ENCODE peak calls at places on chromosome 21, in nine cellular contexts. D, L, I, X, W, O, P, E and Y are unnamed samples.

GRCh38 chr21:41750051-41750450 is 16.8 kb downstream of the RIPK4 start:
- DNase-seq in I (no peak), L (no peak), X (no peak), D (no peak), O (no peak), P (no peak), E (no peak), W (no peak), Y (no peak)

GRCh38 chr21:27333091-27333490 is 366.2 kb upstream of the ADAMTS5 start:
- DNase-seq in X (no peak), P (no peak), I (no peak), D (no peak), W (no peak), L (no peak), E (no peak), O (no peak), Y (no peak)

GRCh38 chr21:38596264-38597042 is 98.2 kb upstream of the ERG start:
- DNase-seq in D (no peak), L (no peak), E (no peak), O (no peak), X (no peak), W (no peak), I (no peak), P (no peak), Y (no peak)

GRCh38 chr21:35252831-35253230 is 203.7 kb upstream of the RUNX1 start:
- DNase-seq in I (no peak), D (no peak), X (no peak), L (no peak), E (no peak), W (no peak), P (no peak), O (no peak), Y (no peak)

GRCh38 chr21:29656504-29657227 is 283.1 kb downstream of the GRIK1 start:
- DNase-seq in D (no peak), I (peak), W (peak), O (no peak), E (no peak), P (no peak), L (no peak), X (no peak), Y (no peak)

GRCh38 chr21:23874271-23874670 is 1733.0 kb downstream of the MRPL39 start:
- DNase-seq in D (no peak), W (no peak), E (no peak), L (no peak), O (no peak), I (no peak), P (no peak), X (no peak), Y (no peak)

GRCh38 chr21:31862078-31862477 is 10.7 kb upstream of the HUNK start:
- DNase-seq in O (peak), X (no peak), W (no peak), P (no peak), E (no peak), I (no peak), D (no peak), L (no peak), Y (no peak)

GRCh38 chr21:41164981-41165650 is 2.8 kb upstream of the BACE2 start:
- DNase-seq in L (peak), X (no peak), I (no peak), O (no peak), W (no peak), D (peak), E (no peak), P (peak), Y (peak)

GRCh38 chr21:33848252-33848953 is 67.2 kb downstream of the ATP5PO start:
- DNase-seq in W (no peak), L (no peak), X (no peak), D (no peak), P (peak), O (no peak), I (no peak), E (no peak), Y (no peak)

GRCh38 chr21:25565272-25566199 is 41.7 kb downstream of the MRPL39 start:
- DNase-seq in O (no peak), W (no peak), I (no peak), E (no peak), X (no peak), L (no peak), D (no peak), P (no peak), Y (no peak)

GRCh38 chr21:41500354-41500753 is 7.6 kb downstream of the TMPRSS2 start:
- DNase-seq in D (no peak), L (no peak), O (no peak), E (no peak), X (no peak), I (no peak), W (no peak), P (no peak), Y (no peak)

GRCh38 chr21:41763398-41763931 is 3.4 kb downstream of the RIPK4 start:
- DNase-seq in D (no peak), O (no peak), W (no peak), E (no peak), I (no peak), P (no peak), X (no peak), L (no peak), Y (peak)

DNA sequence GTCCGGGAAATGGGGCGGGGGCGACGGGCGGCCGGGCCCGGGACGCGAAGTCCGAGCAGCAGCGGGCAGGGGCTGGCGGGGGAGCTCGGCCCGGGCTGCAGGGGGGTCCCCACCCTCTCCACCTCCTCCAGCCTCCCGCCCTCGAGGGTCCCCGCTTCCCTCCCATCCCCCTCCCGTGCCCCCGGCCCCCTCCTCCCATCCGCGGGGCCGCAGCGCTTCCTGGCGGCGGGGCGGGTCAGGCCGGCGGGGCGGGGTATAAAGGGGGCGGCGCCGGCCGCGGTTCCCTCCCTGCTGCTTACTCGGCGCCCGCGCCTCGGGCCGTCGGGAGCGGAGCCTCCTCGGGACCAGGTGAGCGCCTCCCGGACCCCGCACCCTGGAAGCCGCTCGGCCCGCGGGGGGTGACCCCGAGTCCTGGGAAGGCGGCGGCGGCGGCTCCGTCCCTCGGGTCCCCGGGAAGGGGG is at the start of gene COL6A2:
- DNase-seq in P (peak), W (no peak), X (no peak), O (peak), L (peak), I (peak), D (peak), E (peak), Y (peak)
- TF ChIP-seq POLR2A in P (peak), W (no peak), X (no peak), O (no peak), L (no peak), I (no peak), D (no peak), E (peak), Y (no peak)

GRCh38 chr21:15005391-15005790 is 59.4 kb downstream of the NRIP1 start:
- DNase-seq in X (no peak), P (no peak), W (no peak), O (no peak), E (peak), I (no peak), D (peak), L (no peak), Y (no peak)
- H3K4me3 ChIP-seq in X (no peak), P (no peak), W (no peak), O (no peak), E (peak), I (no peak), D (peak), L (no peak), Y (no peak)

DNA sequence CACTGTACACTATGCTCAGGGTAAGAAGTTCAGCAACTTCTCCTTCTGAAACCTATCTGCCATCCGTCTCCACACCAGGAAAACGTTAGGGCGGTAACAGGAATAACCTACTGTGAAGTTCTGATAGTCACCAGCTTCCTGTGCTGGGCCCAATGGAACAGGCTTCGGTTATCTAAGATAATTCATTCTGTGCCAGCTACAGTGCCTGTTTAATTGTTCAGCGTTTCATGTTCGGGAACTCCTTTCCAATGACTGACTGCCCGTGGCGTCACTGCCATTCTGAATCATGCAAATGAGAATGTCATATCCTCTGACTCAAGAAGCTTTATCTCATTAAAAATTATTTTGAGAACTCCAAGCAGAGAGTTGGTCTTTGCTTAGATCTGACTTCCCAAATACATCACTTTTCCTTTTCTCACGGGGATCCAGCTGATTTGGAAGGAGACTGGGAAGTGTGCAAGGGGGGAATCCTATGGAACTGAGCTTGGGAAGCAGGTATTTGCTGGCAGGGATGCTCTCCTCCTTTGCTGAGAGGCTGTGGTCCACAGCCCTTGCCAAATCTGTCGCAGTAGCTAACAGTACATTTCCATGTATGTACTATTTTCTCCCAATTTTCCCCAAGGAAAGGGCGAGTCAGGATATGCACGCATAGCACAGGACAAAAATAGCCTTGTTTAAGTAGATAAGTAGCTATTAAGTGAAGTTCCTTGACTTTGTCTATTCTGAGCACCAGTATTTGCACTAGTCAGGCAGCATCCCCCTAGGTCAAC is 358.7 kb downstream of the LTN1 start:
- DNase-seq in D (no peak), L (no peak), P (no peak), I (no peak), O (no peak), W (no peak), X (no peak), E (no peak), Y (peak)
- TF ChIP-seq CTCF in D (no peak), L (no peak), P (no peak), I (no peak), O (no peak), W (no peak), X (no peak), E (no peak), Y (no peak)

DNA sequence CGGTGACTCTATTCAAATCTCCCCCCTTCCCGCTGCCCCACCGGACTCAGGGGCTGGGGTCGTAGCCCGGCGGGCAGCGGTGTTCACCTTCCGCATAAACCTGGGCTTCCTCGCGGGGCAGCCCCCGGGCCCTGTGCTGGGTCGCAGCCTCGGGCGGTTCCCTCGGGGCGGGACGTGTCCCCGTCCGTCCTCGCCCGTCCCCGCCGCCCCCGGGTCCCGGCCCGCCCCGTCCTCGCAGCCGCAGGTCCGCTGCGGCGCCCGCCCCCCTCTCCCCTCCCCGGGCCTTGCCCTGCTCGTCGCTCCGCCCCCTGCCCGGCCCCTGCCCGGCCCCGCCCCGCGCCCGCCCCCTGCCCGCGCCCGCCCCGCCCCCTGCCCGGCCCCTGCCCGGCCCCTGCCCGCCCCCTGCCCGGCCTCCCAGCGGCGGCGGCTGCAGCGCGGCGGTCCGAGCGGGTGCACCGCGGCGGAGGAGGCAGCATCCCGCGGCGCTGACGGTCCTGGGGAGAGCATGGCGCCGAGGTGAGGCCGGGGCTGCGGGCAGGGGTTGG is at the start of gene COL18A1:
- DNase-seq in D (peak), I (peak), O (peak), E (peak), P (peak), X (no peak), L (peak), W (peak), Y (no peak)
- TF ChIP-seq POLR2A in D (peak), I (no peak), O (no peak), E (peak), P (no peak), X (no peak), L (no peak), W (no peak), Y (no peak)

DNA sequence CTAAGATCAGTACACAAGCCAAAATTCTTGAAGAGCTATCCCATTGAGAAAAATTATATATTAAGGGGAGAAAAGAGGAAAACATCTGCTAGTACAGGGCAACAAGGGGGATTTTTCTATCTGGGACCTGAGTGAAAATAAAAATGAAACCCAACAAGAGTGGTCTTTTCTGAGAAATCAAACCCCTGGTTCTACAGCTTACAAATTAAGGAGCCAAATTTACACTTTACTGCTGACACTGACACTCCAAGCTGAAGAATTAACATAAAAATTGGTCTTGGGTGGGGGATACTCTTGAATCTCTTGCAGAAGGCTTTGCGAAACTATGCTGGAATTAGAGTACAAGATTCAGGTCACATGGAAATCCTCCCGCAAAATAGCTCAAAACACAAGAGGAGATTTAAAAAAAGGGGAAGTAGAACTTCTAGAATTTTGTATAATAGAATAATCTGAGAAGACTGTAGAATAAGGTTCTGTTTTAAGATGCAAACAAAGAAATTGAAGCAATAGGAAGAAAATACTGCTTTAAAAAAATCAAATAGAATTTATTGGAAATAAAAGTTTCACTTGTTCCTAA is 32.1 kb upstream of the HSPA13 start:
- DNase-seq in O (no peak), W (peak), L (no peak), I (no peak), E (no peak), D (no peak), X (peak), P (no peak), Y (no peak)
- H3K4me3 ChIP-seq in O (no peak), W (no peak), L (no peak), I (no peak), E (no peak), D (no peak), X (no peak), P (no peak), Y (no peak)

GRCh38 chr21:46266946-46267345 is 18.5 kb downstream of the MCM3AP start:
- DNase-seq in L (no peak), E (no peak), P (no peak), O (no peak), I (no peak), W (no peak), X (no peak), D (no peak), Y (no peak)
- TF ChIP-seq CTCF in L (no peak), E (no peak), P (no peak), O (no peak), I (no peak), W (no peak), X (no peak), D (no peak), Y (no peak)

DNA sequence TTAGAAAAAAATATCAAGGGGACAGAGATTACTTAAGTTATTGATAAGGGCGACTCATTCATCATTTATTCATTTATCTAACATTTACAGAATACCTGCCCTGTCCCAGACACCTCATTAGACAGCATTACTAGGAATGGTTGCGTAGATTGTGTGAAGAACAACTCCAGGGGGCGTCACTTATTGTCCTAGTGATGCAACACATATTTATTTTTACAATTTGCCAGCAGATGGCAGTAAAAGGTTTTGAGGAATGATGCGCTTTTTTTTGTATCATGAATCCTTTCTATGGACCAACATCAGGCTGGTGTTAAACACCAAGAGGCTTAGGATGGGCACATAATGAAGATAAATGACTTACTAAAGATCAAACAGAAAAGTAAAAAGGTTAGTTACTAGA is 5.5 kb downstream of the NCAM2 start:
- DNase-seq in P (no peak), W (peak), L (no peak), D (no peak), E (no peak), O (no peak), X (no peak), I (peak), Y (no peak)
- TF ChIP-seq POLR2A in P (no peak), W (no peak), L (no peak), D (no peak), E (no peak), O (no peak), X (no peak), I (no peak), Y (no peak)